ENCODE peak calls at places on chromosome 9, in five cellular contexts. C, P, I, Q and G are unnamed samples. For H3K27me3, the result is how much of the 10 kb centered on the place peaks cover.

GRCh38 chr9:91978739-91979414 is 28.8 kb upstream of the ROR2 start:
- DNase-seq in C (peak), P (peak), I (no peak), Q (peak), G (peak)

GRCh38 chr9:33884856-33885701 is 68.1 kb downstream of the UBE2R2 start:
- DNase-seq in C (peak), P (peak), I (peak), Q (peak), G (no peak)

GRCh38 chr9:71990466-71990865 is 69.9 kb downstream of the C9orf57 start:
- DNase-seq in C (no peak), P (no peak), I (no peak), Q (no peak), G (no peak)

GRCh38 chr9:81591791-81592190 is 97.6 kb downstream of the TLE1 start:
- DNase-seq in C (no peak), P (no peak), I (no peak), Q (no peak), G (no peak)

GRCh38 chr9:83432104-83432627 is 106.0 kb downstream of the FRMD3 start:
- DNase-seq in C (peak), P (peak), I (peak), Q (no peak), G (peak)

GRCh38 chr9:98859941-98860340 is 52.5 kb downstream of the GALNT12 start:
- DNase-seq in C (no peak), P (no peak), I (no peak), Q (no peak), G (no peak)

GRCh38 chr9:100641166-100641565 is 63.3 kb downstream of the CAVIN4 start:
- DNase-seq in C (no peak), P (no peak), I (no peak), Q (no peak), G (no peak)

GRCh38 chr9:9142001-9142400 is 1342.4 kb upstream of the DMAC1 start:
- DNase-seq in C (no peak), P (no peak), I (no peak), Q (no peak), G (no peak)

GRCh38 chr9:8860925-8861324 is 1061.3 kb upstream of the DMAC1 start:
- DNase-seq in C (no peak), P (no peak), I (no peak), Q (peak), G (no peak)

GRCh38 chr9:34079181-34079580 is 30.5 kb upstream of the UBAP2 start:
- DNase-seq in C (no peak), P (no peak), I (no peak), Q (peak), G (peak)

GRCh38 chr9:18260527-18260926 is 213.4 kb upstream of the ADAMTSL1 start:
- DNase-seq in C (no peak), P (peak), I (no peak), Q (no peak), G (peak)

DNA sequence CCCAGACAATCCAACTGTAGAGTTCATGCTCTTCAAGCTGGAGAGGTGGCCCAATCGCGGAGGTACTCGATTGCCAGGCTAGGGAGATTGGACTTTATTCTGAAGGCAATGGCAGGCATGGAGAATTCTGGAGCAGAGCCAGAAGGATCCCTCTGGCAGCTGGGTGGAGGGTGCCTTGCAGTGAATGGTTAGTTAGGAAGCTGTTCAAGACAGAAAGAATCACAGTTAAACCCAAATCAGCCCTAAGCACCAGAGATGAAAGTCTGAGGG is 182.4 kb downstream of the RGS3 start:
- DNase-seq in C (no peak), P (no peak), I (no peak), Q (no peak), G (no peak)
- H3K27me3 ChIP-seq in C (under half), P (under half), I (under half), Q (under half), G (under half)

GRCh38 chr9:21836437-21837161 is 34.2 kb downstream of the MTAP start:
- DNase-seq in C (no peak), P (peak), I (no peak), Q (peak), G (peak)
- H3K4me3 ChIP-seq in C (no peak), P (no peak), I (no peak), Q (peak), G (no peak)

GRCh38 chr9:121870271-121870670 is 218.8 kb downstream of the DAB2IP start:
- DNase-seq in C (no peak), P (no peak), I (no peak), Q (no peak), G (no peak)
- H3K27me3 ChIP-seq in C (under half), P (under half), I (under half), Q (under half), G (under half)

GRCh38 chr9:93059097-93059959 is 827 bp downstream of the SUSD3 start:
- DNase-seq in C (peak), P (no peak), I (peak), Q (no peak), G (no peak)
- H3K4me3 ChIP-seq in C (peak), P (no peak), I (peak), Q (no peak), G (peak)

GRCh38 chr9:96620832-96621269 is 1.2 kb upstream of the CDC14B start:
- DNase-seq in C (no peak), P (no peak), I (no peak), Q (no peak), G (no peak)
- H3K27me3 ChIP-seq in C (under half), P (under half), I (under half), Q (under half), G (under half)

GRCh38 chr9:86529496-86530275 is 175.5 kb upstream of the TUT7 start:
- DNase-seq in C (no peak), P (no peak), I (no peak), Q (no peak), G (no peak)
- H3K4me3 ChIP-seq in C (no peak), P (no peak), I (no peak), Q (no peak), G (no peak)

DNA sequence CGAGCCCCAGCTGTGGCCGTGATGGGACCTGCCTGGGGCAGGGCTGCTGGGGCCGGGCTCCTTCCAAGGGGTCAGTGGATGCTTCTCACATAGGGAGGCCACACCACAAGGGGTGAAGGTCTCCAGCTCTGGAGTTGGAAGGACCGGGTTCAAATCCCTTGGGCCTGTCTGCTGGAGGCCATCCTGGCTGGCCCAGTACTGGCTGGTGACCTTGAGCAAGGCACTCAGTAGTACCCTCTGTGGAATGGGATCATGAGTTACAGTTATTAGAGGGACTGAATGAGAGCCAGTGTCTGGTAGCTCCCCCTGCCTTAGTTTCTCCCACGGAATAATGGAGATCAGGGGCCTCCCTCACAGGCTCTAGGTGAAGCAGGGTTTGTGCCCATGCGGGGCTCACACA is 58.3 kb downstream of the LMX1B start:
- DNase-seq in C (no peak), P (no peak), I (no peak), Q (no peak), G (no peak)
- H3K27me3 ChIP-seq in C (half or more), P (under half), I (under half), Q (half or more), G (under half)

GRCh38 chr9:129694265-129694664 is 28.8 kb downstream of the PRRX2 start:
- DNase-seq in C (no peak), P (peak), I (no peak), Q (no peak), G (no peak)

GRCh38 chr9:129696803-129697110 is 31.3 kb downstream of the PRRX2 start:
- DNase-seq in C (no peak), P (no peak), I (no peak), Q (no peak), G (no peak)

GRCh38 chr9:129695870-129696269 is 30.4 kb downstream of the PRRX2 start:
- DNase-seq in C (no peak), P (no peak), I (no peak), Q (no peak), G (no peak)

GRCh38 chr9:129697956-129698757 is 32.7 kb downstream of the PRRX2 start:
- DNase-seq in C (no peak), P (peak), I (peak), Q (no peak), G (no peak)

DNA sequence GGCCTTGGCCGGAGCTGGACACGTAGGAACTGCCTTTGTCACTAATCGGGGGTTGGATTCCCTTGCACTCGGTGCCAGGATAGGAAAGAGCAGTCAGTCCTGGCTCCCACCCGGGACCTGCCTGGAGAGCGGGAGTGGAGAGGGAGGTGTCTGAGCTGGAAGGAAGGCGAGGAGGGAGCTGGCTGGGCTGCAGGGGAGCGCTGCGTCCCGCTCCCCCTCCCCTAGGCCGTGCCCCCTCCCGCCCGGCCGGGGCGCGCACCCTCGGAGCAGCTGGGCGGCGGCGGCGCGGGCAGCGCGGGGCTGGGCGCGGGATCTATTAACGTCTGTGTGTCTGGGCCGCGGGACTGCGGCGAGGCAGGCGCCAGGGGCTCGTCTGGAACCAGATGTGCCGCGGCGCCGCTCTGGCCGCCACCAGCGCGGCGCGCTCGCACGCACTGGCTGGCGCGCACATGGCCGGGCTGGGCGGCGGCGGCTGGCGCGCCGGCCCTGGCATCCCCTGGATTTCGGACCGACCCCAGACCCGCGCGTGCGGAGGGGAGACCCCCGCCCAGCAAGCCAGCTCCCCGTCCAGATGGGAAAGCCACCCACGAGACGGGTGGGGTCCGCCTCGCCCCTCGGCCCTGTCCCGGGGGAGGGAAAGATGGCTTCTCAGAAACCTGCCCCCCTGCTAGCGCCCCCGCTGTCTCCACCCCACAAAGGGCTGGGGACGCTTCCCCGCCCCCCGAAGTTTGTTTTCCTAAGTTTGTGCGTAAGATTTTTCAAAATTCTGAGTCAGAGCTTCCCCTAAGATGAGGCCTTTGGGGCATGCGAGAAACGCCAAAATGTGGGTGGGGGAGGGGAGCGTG is 31.9 kb downstream of the PRRX2 start:
- DNase-seq in C (no peak), P (peak), I (peak), Q (peak), G (no peak)
- H3K4me3 ChIP-seq in C (peak), P (peak), I (no peak), Q (peak), G (peak)

GRCh38 chr9:2872941-2873323 is 29.0 kb upstream of the PUM3 start:
- DNase-seq in C (no peak), P (no peak), I (no peak), Q (no peak), G (no peak)

GRCh38 chr9:2874001-2874750 is 30.3 kb upstream of the PUM3 start:
- DNase-seq in C (no peak), P (no peak), I (no peak), Q (peak), G (no peak)

GRCh38 chr9:2875218-2875977 is 31.5 kb upstream of the PUM3 start:
- DNase-seq in C (no peak), P (no peak), I (no peak), Q (no peak), G (no peak)

GRCh38 chr9:2876726-2877125 is 32.8 kb upstream of the PUM3 start:
- DNase-seq in C (no peak), P (no peak), I (no peak), Q (no peak), G (no peak)

DNA sequence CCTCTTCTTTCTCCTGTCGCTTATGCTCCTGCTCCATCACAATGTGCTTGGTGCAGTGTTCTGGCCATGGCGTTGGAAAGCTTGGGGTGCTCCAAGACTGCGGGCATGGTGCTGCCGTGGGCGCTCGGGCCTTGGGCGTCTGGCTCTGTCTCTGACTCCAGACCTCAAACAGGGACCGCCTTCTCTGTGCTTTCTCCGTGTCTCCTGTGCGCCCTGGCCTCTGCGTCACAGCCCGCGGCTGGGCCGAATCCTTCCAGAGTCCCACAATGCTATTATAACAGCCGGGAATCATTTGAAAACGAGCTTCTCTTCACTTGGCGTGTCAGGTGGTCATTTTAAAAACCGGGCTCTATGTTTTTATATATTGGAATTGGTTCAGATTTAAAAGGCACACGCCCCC is 32.4 kb upstream of the PUM3 start:
- DNase-seq in C (no peak), P (no peak), I (no peak), Q (no peak), G (no peak)
- H3K27me3 ChIP-seq in C (under half), P (under half), I (under half), Q (under half), G (under half)

DNA sequence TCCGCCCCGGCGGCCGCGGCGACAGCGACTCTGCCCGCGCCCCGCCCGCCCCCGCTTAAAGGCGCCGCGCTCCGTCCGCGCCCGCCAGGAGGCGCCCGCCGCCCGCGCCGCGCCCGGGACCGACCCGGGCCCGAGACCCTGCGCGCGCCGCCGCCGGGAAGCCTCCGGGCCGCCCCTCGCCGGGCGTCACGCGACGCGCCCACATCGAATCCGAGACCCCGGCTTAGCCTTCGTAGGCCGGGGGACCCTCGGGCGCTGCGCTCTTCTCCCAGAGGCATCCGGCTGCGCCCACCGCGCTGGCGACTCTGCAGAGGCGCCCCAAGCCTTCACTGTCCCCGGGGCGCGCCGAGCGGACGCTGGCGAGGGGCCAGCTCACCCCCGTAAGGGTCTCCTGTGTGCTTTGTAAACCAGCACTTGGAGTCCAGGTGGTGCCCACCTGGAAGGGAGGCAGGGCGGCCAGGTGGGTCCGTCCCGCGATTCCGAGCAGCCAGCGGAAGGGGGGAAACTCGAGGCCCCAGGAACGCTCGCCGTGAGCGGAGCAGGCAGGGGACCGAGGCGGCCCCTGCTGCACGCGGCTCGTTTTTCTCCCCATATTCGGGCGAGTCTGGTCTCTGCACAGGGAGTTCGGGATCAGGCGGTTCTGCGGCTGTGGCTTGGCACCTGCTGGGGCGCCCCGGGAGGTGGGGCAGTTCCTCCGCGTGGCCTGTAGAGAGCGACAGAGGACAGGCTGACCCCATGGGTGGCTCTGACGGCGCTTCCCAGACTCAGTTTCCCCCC is 432 bp upstream of the ABCA2 start:
- DNase-seq in C (peak), P (no peak), I (peak), Q (no peak), G (no peak)
- H3K4me3 ChIP-seq in C (peak), P (peak), I (peak), Q (peak), G (peak)